ENCODE peak calls at places on chromosomes 1 and 21, in seven cellular contexts. One of them, this sample, is unnamed.

GRCh38 chr1:196951711-196952394 is 8.3 kb downstream of the CFHR2 start:
- DNase-seq in uterus: no peak
- DNase-seq in SJSA1: no peak
- DNase-seq in PC-3: no peak
- DNase-seq in effector memory CD4-positive, alpha-beta T cell: no peak
- DNase-seq in Peyer's patch: no peak
- DNase-seq in PC-9: no peak
- DNase-seq in this sample: peak; percentile 24

GRCh38 chr1:27049127-27049526 is 36.5 kb upstream of the TENT5B start:
- DNase-seq in SJSA1: no peak
- DNase-seq in uterus: no peak
- DNase-seq in effector memory CD4-positive, alpha-beta T cell: no peak
- DNase-seq in PC-9: no peak
- DNase-seq in PC-3: no peak
- DNase-seq in Peyer's patch: no peak
- DNase-seq in this sample: no peak

GRCh38 chr1:248853023-248853422 is 5.9 kb downstream of the ZNF692 start:
- DNase-seq in SJSA1: peak; percentile 22
- DNase-seq in Peyer's patch: no peak
- DNase-seq in PC-9: no peak
- DNase-seq in PC-3: no peak
- DNase-seq in effector memory CD4-positive, alpha-beta T cell: no peak
- DNase-seq in uterus: no peak
- DNase-seq in this sample: no peak

GRCh38 chr21:44569861-44570517 is 3.5 kb upstream of the KRTAP10-4 start:
- DNase-seq in effector memory CD4-positive, alpha-beta T cell: no peak
- DNase-seq in Peyer's patch: no peak
- DNase-seq in SJSA1: no peak
- DNase-seq in PC-3: no peak
- DNase-seq in uterus: no peak
- DNase-seq in PC-9: no peak
- DNase-seq in this sample: peak; percentile 59

GRCh38 chr21:28099296-28099695 is 893.4 kb downstream of the LTN1 start:
- DNase-seq in PC-3: no peak
- DNase-seq in uterus: peak; percentile 58
- DNase-seq in Peyer's patch: no peak
- DNase-seq in SJSA1: no peak
- DNase-seq in effector memory CD4-positive, alpha-beta T cell: no peak
- DNase-seq in PC-9: no peak
- DNase-seq in this sample: no peak

GRCh38 chr1:179296356-179296755 is 2.8 kb downstream of the SOAT1 start:
- DNase-seq in PC-3: no peak
- DNase-seq in PC-9: no peak
- DNase-seq in SJSA1: no peak
- DNase-seq in Peyer's patch: no peak
- DNase-seq in uterus: no peak
- DNase-seq in effector memory CD4-positive, alpha-beta T cell: no peak
- DNase-seq in this sample: no peak

GRCh38 chr1:246724001-246724724 is at the start of gene SCCPDH:
- DNase-seq in PC-3: peak; percentile 76
- DNase-seq in effector memory CD4-positive, alpha-beta T cell: no peak
- DNase-seq in uterus: peak; percentile 67
- DNase-seq in Peyer's patch: peak; percentile 39
- DNase-seq in PC-9: peak; percentile 66
- DNase-seq in SJSA1: peak; percentile 79
- DNase-seq in this sample: peak; percentile 88

GRCh38 chr1:208107817-208108608 is 136.2 kb downstream of the PLXNA2 start:
- DNase-seq in PC-3: peak; percentile 94
- DNase-seq in PC-9: peak; percentile 81
- DNase-seq in effector memory CD4-positive, alpha-beta T cell: no peak
- DNase-seq in SJSA1: peak; percentile 77
- DNase-seq in Peyer's patch: no peak
- DNase-seq in uterus: peak; percentile 63
- DNase-seq in this sample: peak; percentile 86

GRCh38 chr1:236394905-236395779 is 1.1 kb downstream of the EDARADD start:
- DNase-seq in uterus: peak; percentile 17
- DNase-seq in PC-3: peak; percentile 16
- DNase-seq in Peyer's patch: no peak
- DNase-seq in SJSA1: no peak
- DNase-seq in effector memory CD4-positive, alpha-beta T cell: peak; percentile 47
- DNase-seq in PC-9: no peak
- DNase-seq in this sample: no peak

GRCh38 chr1:14773621-14774020 is 175.1 kb downstream of the KAZN start:
- DNase-seq in Peyer's patch: no peak
- DNase-seq in PC-9: no peak
- DNase-seq in PC-3: no peak
- DNase-seq in SJSA1: no peak
- DNase-seq in effector memory CD4-positive, alpha-beta T cell: no peak
- DNase-seq in uterus: no peak
- DNase-seq in this sample: no peak

GRCh38 chr1:113913887-113914664 is 8.9 kb downstream of the DCLRE1B start:
- DNase-seq in PC-9: no peak
- DNase-seq in uterus: no peak
- DNase-seq in PC-3: no peak
- DNase-seq in Peyer's patch: no peak
- DNase-seq in SJSA1: no peak
- DNase-seq in effector memory CD4-positive, alpha-beta T cell: no peak
- DNase-seq in this sample: no peak

DNA sequence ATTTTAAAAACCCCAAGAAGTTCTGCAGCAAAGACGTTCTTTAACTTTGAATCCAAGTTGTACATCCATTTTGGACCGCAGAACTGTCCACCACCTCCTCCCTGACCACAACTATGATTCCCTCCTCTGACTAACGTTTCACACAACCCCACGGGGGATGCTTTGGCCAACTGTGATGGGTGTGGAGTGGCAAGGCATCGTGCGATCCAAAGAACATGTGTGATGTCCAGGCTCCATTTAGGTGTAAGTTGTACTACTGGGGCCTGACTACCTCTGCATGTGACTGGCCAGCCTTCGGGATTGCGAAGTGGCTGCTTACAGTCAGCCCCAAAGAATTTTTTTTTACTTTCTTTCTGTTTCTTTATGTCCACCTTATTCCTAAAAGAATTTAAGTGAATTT is 6.7 kb downstream of the KCNJ15 start:
- DNase-seq in Peyer's patch: no peak
- DNase-seq in PC-3: no peak
- DNase-seq in uterus: no peak
- DNase-seq in PC-9: no peak
- DNase-seq in SJSA1: no peak
- DNase-seq in effector memory CD4-positive, alpha-beta T cell: no peak
- DNase-seq in this sample: peak; percentile 57
- H3K4me1 ChIP-seq in Peyer's patch: no peaks in the 10 kb centered on the region
- H3K4me1 ChIP-seq in PC-3: peaks cover 33% of the 10 kb centered on the region
- H3K4me1 ChIP-seq in uterus: no peaks in the 10 kb centered on the region
- H3K4me1 ChIP-seq in PC-9: no peaks in the 10 kb centered on the region
- H3K4me1 ChIP-seq in SJSA1: peaks cover 15% of the 10 kb centered on the region
- H3K4me1 ChIP-seq in effector memory CD4-positive, alpha-beta T cell: no peaks in the 10 kb centered on the region
- H3K4me1 ChIP-seq in this sample: peaks cover 2% of the 10 kb centered on the region

DNA sequence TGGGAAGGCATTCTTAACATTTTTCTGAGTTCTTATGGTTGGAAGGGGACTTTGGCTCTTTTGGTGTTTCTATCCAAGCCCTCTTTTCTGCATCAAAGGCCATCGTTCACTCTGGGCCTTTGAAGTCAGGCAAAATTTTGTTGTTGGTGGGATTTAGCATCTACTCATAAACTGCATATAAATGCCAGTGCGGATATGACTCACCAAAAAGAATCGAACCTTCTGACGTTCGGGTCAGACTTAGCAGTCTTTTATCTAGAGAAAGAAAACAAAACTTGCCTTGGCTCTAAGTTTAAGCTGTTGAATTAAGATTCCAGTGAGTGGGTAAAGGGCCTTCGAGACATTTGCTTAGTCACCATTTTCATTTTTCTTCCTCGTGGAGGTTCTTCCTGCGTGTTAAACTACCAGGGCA is 51.4 kb downstream of the EVA1C start:
- DNase-seq in SJSA1: peak; percentile 81
- DNase-seq in effector memory CD4-positive, alpha-beta T cell: no peak
- DNase-seq in Peyer's patch: no peak
- DNase-seq in PC-9: no peak
- DNase-seq in PC-3: peak; percentile 80
- DNase-seq in uterus: no peak
- DNase-seq in this sample: no peak
- H3K4me3 ChIP-seq in SJSA1: no peak overlapping the region
- H3K4me3 ChIP-seq in effector memory CD4-positive, alpha-beta T cell: no peak overlapping the region
- H3K4me3 ChIP-seq in Peyer's patch: no peak overlapping the region
- H3K4me3 ChIP-seq in PC-9: no peak overlapping the region
- H3K4me3 ChIP-seq in PC-3: no peak overlapping the region
- H3K4me3 ChIP-seq in uterus: no peak overlapping the region
- H3K4me3 ChIP-seq in this sample: no peak overlapping the region

DNA sequence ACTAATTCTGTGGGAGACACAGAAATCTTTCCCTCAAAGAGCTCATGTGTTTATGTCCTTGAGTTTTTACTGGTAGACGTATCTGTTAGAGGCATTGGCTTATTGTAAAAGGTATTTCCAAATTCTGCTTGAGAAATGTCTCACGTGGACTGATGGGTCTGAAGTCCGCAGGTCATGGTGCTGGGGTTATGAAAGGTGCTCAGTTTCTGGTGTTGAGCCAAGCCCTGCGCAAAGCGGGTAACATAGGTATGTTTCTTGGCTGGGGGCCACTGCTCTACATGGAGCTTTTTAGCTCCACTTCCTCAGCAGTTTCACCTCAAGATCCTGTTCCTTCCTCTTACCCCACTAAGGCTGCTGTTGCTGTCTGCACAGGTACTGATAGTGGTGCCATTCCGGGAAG is 10.8 kb downstream of the UTP25 start:
- DNase-seq in PC-9: no peak
- DNase-seq in SJSA1: no peak
- DNase-seq in effector memory CD4-positive, alpha-beta T cell: no peak
- DNase-seq in uterus: no peak
- DNase-seq in PC-3: no peak
- DNase-seq in Peyer's patch: no peak
- DNase-seq in this sample: no peak
- H3K4me1 ChIP-seq in PC-9: peaks cover 26% of the 10 kb centered on the region
- H3K4me1 ChIP-seq in SJSA1: peaks cover 40% of the 10 kb centered on the region
- H3K4me1 ChIP-seq in effector memory CD4-positive, alpha-beta T cell: no peaks in the 10 kb centered on the region
- H3K4me1 ChIP-seq in uterus: no peaks in the 10 kb centered on the region
- H3K4me1 ChIP-seq in PC-3: peaks cover 26% of the 10 kb centered on the region
- H3K4me1 ChIP-seq in Peyer's patch: peaks cover 4% of the 10 kb centered on the region
- H3K4me1 ChIP-seq in this sample: no peaks in the 10 kb centered on the region

GRCh38 chr1:17665950-17666720 is 89.0 kb upstream of the ACTL8 start:
- DNase-seq in uterus: no peak
- DNase-seq in PC-9: no peak
- DNase-seq in effector memory CD4-positive, alpha-beta T cell: no peak
- DNase-seq in Peyer's patch: no peak
- DNase-seq in PC-3: no peak
- DNase-seq in SJSA1: no peak
- DNase-seq in this sample: no peak

GRCh38 chr1:17664322-17664721 is 90.8 kb upstream of the ACTL8 start:
- DNase-seq in effector memory CD4-positive, alpha-beta T cell: no peak
- DNase-seq in SJSA1: no peak
- DNase-seq in Peyer's patch: no peak
- DNase-seq in uterus: no peak
- DNase-seq in PC-9: no peak
- DNase-seq in PC-3: no peak
- DNase-seq in this sample: no peak

GRCh38 chr1:17662786-17663185 is 92.3 kb upstream of the ACTL8 start:
- DNase-seq in PC-9: no peak
- DNase-seq in SJSA1: no peak
- DNase-seq in PC-3: no peak
- DNase-seq in uterus: no peak
- DNase-seq in Peyer's patch: no peak
- DNase-seq in effector memory CD4-positive, alpha-beta T cell: no peak
- DNase-seq in this sample: no peak

GRCh38 chr1:17663646-17664045 is 91.5 kb upstream of the ACTL8 start:
- DNase-seq in Peyer's patch: no peak
- DNase-seq in effector memory CD4-positive, alpha-beta T cell: no peak
- DNase-seq in uterus: no peak
- DNase-seq in PC-3: no peak
- DNase-seq in SJSA1: no peak
- DNase-seq in PC-9: no peak
- DNase-seq in this sample: no peak

GRCh38 chr1:17665054-17665453 is 90.1 kb upstream of the ACTL8 start:
- DNase-seq in PC-9: no peak
- DNase-seq in effector memory CD4-positive, alpha-beta T cell: no peak
- DNase-seq in Peyer's patch: no peak
- DNase-seq in PC-3: no peak
- DNase-seq in SJSA1: no peak
- DNase-seq in uterus: no peak
- DNase-seq in this sample: no peak
- H3K4me3 ChIP-seq in PC-9: no peak overlapping the region
- H3K4me3 ChIP-seq in effector memory CD4-positive, alpha-beta T cell: no peak overlapping the region
- H3K4me3 ChIP-seq in Peyer's patch: no peak overlapping the region
- H3K4me3 ChIP-seq in PC-3: no peak overlapping the region
- H3K4me3 ChIP-seq in SJSA1: no peak overlapping the region
- H3K4me3 ChIP-seq in uterus: no peak overlapping the region
- H3K4me3 ChIP-seq in this sample: no peak overlapping the region

GRCh38 chr1:147217142-147217541 is 8.0 kb downstream of the FMO5 start:
- DNase-seq in PC-3: no peak
- DNase-seq in Peyer's patch: no peak
- DNase-seq in SJSA1: no peak
- DNase-seq in PC-9: no peak
- DNase-seq in effector memory CD4-positive, alpha-beta T cell: no peak
- DNase-seq in uterus: no peak
- DNase-seq in this sample: no peak
- H3K4me1 ChIP-seq in PC-3: peaks cover 8% of the 10 kb centered on the region
- H3K4me1 ChIP-seq in Peyer's patch: peaks cover 29% of the 10 kb centered on the region
- H3K4me1 ChIP-seq in SJSA1: no peaks in the 10 kb centered on the region
- H3K4me1 ChIP-seq in PC-9: no peaks in the 10 kb centered on the region
- H3K4me1 ChIP-seq in effector memory CD4-positive, alpha-beta T cell: no peaks in the 10 kb centered on the region
- H3K4me1 ChIP-seq in uterus: no peaks in the 10 kb centered on the region
- H3K4me1 ChIP-seq in this sample: no peaks in the 10 kb centered on the region

DNA sequence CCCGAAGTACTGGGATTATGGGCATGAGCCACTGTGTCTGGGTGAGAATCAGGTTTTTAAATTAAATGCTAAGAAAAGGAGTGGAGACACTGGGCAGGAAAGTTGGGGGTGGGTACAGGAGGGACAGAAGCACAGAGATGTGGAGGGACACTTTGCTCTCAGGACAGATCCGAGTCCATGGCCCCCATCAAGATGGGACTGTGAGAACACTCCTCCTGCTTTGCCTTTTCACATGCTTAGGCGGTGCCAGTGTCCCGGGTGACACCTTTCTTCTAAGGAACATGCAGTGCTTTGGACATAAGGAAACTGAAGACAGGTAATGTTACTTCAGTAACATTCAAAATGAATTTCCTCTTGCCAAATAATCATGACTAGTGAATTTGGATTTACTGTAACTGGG is 16.7 kb downstream of the SLC25A33 start:
- DNase-seq in PC-3: no peak
- DNase-seq in SJSA1: no peak
- DNase-seq in effector memory CD4-positive, alpha-beta T cell: no peak
- DNase-seq in Peyer's patch: no peak
- DNase-seq in PC-9: no peak
- DNase-seq in uterus: no peak
- DNase-seq in this sample: no peak
- H3K4me3 ChIP-seq in PC-3: no peak overlapping the region
- H3K4me3 ChIP-seq in SJSA1: no peak overlapping the region
- H3K4me3 ChIP-seq in effector memory CD4-positive, alpha-beta T cell: no peak overlapping the region
- H3K4me3 ChIP-seq in Peyer's patch: no peak overlapping the region
- H3K4me3 ChIP-seq in PC-9: no peak overlapping the region
- H3K4me3 ChIP-seq in uterus: no peak overlapping the region
- H3K4me3 ChIP-seq in this sample: no peak overlapping the region

DNA sequence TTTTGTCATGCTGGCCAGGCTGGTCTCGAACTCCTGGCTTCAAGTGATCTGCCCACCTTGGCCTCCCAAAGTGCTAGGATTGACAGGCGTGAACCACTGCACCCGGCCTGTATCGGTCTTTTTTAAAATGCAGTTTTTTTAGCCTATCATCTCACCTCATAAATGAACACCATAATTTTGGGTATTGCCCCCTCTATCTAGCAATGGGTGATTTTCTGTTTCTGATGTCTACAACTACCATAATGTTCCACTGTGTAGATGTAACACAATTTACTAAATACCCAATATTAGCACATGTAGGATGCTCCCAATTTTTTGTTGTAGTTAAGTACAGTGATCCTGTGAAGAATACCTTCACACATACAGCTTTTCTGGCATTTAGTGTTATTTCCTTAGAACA is 2.0 kb upstream of the CAMTA1 start:
- DNase-seq in effector memory CD4-positive, alpha-beta T cell: no peak
- DNase-seq in Peyer's patch: no peak
- DNase-seq in uterus: no peak
- DNase-seq in SJSA1: no peak
- DNase-seq in PC-9: no peak
- DNase-seq in PC-3: no peak
- DNase-seq in this sample: no peak
- H3K4me1 ChIP-seq in effector memory CD4-positive, alpha-beta T cell: peaks cover 9% of the 10 kb centered on the region
- H3K4me1 ChIP-seq in Peyer's patch: peaks cover 17% of the 10 kb centered on the region
- H3K4me1 ChIP-seq in uterus: no peaks in the 10 kb centered on the region
- H3K4me1 ChIP-seq in SJSA1: peaks cover 17% of the 10 kb centered on the region
- H3K4me1 ChIP-seq in PC-9: peaks cover 8% of the 10 kb centered on the region
- H3K4me1 ChIP-seq in PC-3: peaks cover 21% of the 10 kb centered on the region
- H3K4me1 ChIP-seq in this sample: peaks cover 1% of the 10 kb centered on the region